ENCODE peak calls at places on chromosomes 5 and 9, in five cellular contexts. Q is Peyer's patch, M is neural crest cell, D is fibroblast of the aortic adventitia, E is RWPE1. H is an unnamed sample.

GRCh38 chr5:156359452-156359851 is 32.5 kb downstream of the SGCD start:
- DNase-seq in D (peak), Q (no peak), M (no peak), E (no peak), H (no peak)

GRCh38 chr9:77442436-77442835 is 205.7 kb downstream of the GNA14 start:
- DNase-seq in E (no peak), D (no peak), Q (no peak), M (no peak), H (no peak)

GRCh38 chr5:14686517-14686916 is 22.0 kb downstream of the OTULIN start:
- DNase-seq in D (no peak), M (no peak), Q (no peak), E (peak), H (no peak)

GRCh38 chr9:27154923-27155322 is 45.9 kb downstream of the TEK start:
- DNase-seq in D (peak), M (no peak), Q (no peak), E (peak), H (no peak)

GRCh38 chr5:168318237-168318636 is 26.8 kb downstream of the WWC1 start:
- DNase-seq in E (no peak), D (no peak), Q (no peak), M (no peak), H (no peak)

GRCh38 chr5:34548086-34548403 is 108.1 kb upstream of the RAI14 start:
- DNase-seq in Q (no peak), M (no peak), E (no peak), D (no peak), H (no peak)

GRCh38 chr5:18048449-18048848 is 414.2 kb downstream of the TAF11L14 start:
- DNase-seq in Q (no peak), M (no peak), E (no peak), D (no peak), H (no peak)

GRCh38 chr5:98529321-98529720 is 244.1 kb upstream of the RGMB start:
- DNase-seq in D (no peak), E (no peak), Q (no peak), M (no peak), H (no peak)

GRCh38 chr5:77337716-77338115 is 127.2 kb downstream of the PDE8B start:
- DNase-seq in Q (no peak), E (no peak), M (no peak), D (no peak), H (peak)

DNA sequence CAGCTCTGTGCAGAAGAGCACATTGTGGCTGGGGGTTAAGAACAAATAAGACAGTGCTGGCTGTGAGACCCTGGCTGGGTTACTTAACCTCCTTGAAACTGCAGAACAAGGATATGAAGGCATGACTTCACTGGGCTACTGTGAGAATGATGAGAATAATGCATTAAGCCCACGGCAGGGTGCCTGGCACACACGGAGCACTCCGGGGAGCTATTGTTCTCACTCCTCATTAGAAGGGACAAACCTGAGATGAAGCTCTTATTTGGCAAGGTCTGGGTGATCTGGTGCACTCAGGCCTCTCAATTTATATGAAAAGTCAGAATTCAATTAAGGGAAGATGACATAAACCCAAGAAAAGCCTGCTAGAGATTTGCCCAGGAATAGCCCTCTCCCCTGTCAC is 102.3 kb downstream of the COL23A1 start:
- DNase-seq in E (no peak), D (no peak), Q (no peak), M (no peak), H (no peak)
- TF ChIP-seq CTCF in E (no peak), D (no peak), Q (no peak), M (no peak), H (no peak)

GRCh38 chr9:33721674-33722358 is 73.5 kb upstream of the PRSS3 start:
- DNase-seq in E (peak), D (peak), Q (peak), M (peak), H (peak)
- TF ChIP-seq CTCF in E (peak), D (peak), Q (peak), M (peak), H (peak)

GRCh38 chr9:9004844-9005243 is 1205.3 kb upstream of the DMAC1 start:
- DNase-seq in M (no peak), E (no peak), Q (no peak), D (no peak), H (no peak)
- TF ChIP-seq CTCF in M (no peak), E (no peak), Q (no peak), D (no peak), H (no peak)

DNA sequence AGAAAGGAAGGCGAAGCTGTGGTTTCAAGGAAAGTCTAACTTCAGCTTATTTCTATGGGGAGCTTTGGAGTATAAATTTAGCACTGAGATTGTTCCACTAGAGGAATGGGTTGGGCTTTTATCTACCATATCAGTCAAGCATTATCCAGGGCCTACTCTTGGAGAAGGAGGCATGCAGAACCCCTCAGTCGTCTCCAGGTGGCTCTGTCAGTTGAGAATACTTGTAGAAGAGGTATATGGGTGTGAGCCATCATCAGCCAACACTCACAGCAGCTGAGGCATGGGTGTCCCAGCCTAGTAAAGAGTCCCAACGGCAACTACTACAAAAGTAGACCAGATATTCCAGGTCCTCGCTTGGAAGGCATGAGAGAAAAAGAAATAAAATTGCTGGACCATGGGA is 548.5 kb upstream of the GRAMD2B start:
- DNase-seq in D (no peak), E (no peak), M (no peak), Q (no peak), H (no peak)
- TF ChIP-seq CTCF in D (no peak), E (no peak), M (no peak), Q (no peak), H (no peak)

DNA sequence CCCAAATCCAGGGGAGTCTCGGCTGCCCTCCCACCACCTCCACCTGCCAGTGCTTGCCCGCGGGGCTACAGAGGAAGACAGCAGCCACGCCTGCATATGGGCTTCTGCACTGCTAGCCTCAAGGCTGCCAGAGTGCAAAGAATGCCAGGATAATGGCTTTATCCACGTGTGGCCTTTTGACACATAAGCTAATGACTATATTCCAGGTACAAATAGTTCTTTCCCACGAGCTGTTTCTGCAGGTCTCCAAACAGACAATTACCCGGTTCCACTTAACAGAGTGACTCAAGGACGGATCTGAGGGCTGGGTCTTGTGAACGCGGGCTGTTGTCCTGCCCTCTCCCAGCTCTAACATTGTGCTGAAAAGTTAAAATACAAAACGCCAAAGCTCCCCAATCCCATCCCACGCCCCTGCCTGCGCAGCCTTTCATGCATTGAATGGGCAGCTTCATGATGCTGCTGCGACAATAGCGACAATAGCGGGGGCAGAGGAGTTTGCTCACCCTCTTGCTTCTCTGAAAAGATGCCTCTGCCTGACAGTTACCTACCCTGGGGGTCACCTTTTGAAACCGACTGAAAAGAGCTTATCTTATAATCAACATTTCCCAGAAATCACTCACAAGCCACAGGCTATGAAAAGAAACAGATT is 39.1 kb upstream of the MSH3 start:
- DNase-seq in D (no peak), E (no peak), Q (no peak), M (peak), H (no peak)
- TF ChIP-seq CTCF in D (no peak), E (no peak), Q (no peak), M (no peak), H (no peak)

GRCh38 chr5:66796306-66797292 is 200.4 kb downstream of the MAST4 start:
- DNase-seq in D (peak), Q (no peak), M (no peak), E (no peak), H (no peak)
- TF ChIP-seq CTCF in D (peak), Q (no peak), M (peak), E (no peak), H (peak)

GRCh38 chr5:23977365-23977764 is 470.0 kb downstream of the PRDM9 start:
- DNase-seq in M (no peak), E (no peak), D (no peak), Q (no peak), H (no peak)

GRCh38 chr5:23977996-23978395 is 470.6 kb downstream of the PRDM9 start:
- DNase-seq in E (no peak), M (no peak), D (no peak), Q (no peak), H (peak)
- TF ChIP-seq CTCF in E (no peak), M (peak), D (peak), Q (no peak), H (peak)

GRCh38 chr9:127501821-127502343 is 50.6 kb downstream of the LRSAM1 start:
- DNase-seq in E (no peak), D (no peak), M (no peak), Q (no peak), H (no peak)
- TF ChIP-seq CTCF in E (no peak), D (no peak), M (no peak), Q (no peak), H (no peak)

GRCh38 chr5:69049151-69049550 is 44.7 kb upstream of the SLC30A5 start:
- DNase-seq in D (no peak), E (no peak), Q (no peak), M (no peak), H (no peak)

GRCh38 chr5:69049796-69050195 is 44.0 kb upstream of the SLC30A5 start:
- DNase-seq in Q (no peak), E (no peak), D (no peak), M (no peak), H (no peak)

GRCh38 chr5:69046375-69046957 is 47.3 kb upstream of the SLC30A5 start:
- DNase-seq in E (no peak), Q (no peak), M (no peak), D (peak), H (no peak)

GRCh38 chr5:69050214-69050613 is 43.6 kb upstream of the SLC30A5 start:
- DNase-seq in M (no peak), D (no peak), Q (no peak), E (no peak), H (no peak)

DNA sequence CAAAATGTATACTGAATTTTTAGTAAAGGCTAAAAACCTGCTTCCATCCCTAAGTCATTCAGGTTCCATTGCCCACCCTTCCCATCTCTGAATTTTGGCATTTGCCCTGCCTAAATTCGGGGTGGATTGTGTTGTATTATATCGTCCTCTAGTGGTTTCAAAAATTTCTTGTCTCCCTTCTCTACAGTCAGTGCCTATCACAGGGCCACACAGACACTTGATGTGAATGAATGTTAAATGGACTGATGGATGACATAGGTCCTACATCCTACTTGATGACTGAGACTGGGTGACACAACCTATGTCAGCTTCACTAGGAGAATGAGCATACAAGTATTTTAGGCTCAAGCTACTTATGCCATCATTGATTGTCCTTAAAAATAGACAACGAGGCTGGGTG is 45.6 kb upstream of the SLC30A5 start:
- DNase-seq in Q (no peak), M (no peak), D (peak), E (no peak), H (no peak)
- TF ChIP-seq CTCF in Q (peak), M (peak), D (peak), E (peak), H (peak)

H was measured in nephron progenitor cell.